ENCODE peak calls at places on chromosomes 3 and 15, in seven cellular contexts. N is EH, Q is hepatic stellate cell, M is KBM-7, E is GM18507, K is AG09319, H is iPS-NIHi11. P is an unnamed sample.

GRCh38 chr3:161475905-161476304 is 20.7 kb upstream of the OTOL1 start:
- DNase-seq in N (peak), Q (no peak), M (no peak), E (no peak), K (no peak), H (no peak), P (no peak)

GRCh38 chr3:130085881-130086280 is 4.2 kb downstream of the ALG1L2 start:
- DNase-seq in N (no peak), Q (no peak), M (no peak), E (no peak), K (no peak), H (no peak), P (no peak)

GRCh38 chr3:194321666-194322640 is 29.2 kb downstream of the CPN2 start:
- DNase-seq in N (no peak), Q (no peak), M (peak), E (no peak), K (no peak), H (no peak), P (no peak)

GRCh38 chr15:40340740-40341400 is at the start of gene CCDC9B:
- DNase-seq in N (peak), Q (peak), M (peak), E (no peak), K (peak), H (peak), P (peak)

GRCh38 chr3:80668100-80668499 is 900.3 kb upstream of the ROBO1 start:
- DNase-seq in N (no peak), Q (no peak), M (no peak), E (no peak), K (no peak), H (no peak), P (no peak)

GRCh38 chr3:49903451-49904424 is at the start of gene MST1R:
- DNase-seq in N (peak), Q (no peak), M (no peak), E (peak), K (no peak), H (peak), P (peak)

GRCh38 chr15:40762919-40763800 is 708 bp upstream of the GCHFR start:
- DNase-seq in N (peak), Q (peak), M (peak), E (peak), K (no peak), H (peak), P (no peak)

GRCh38 chr3:23052230-23053019 is 150.7 kb upstream of the UBE2E2 start:
- DNase-seq in N (peak), Q (no peak), M (no peak), E (no peak), K (no peak), H (peak), P (no peak)

GRCh38 chr3:155886915-155887314 is 16.5 kb downstream of the GMPS start:
- DNase-seq in N (no peak), Q (no peak), M (no peak), E (no peak), K (no peak), H (no peak), P (no peak)

GRCh38 chr3:18572809-18573208 is 147.7 kb upstream of the SATB1 start:
- DNase-seq in N (no peak), Q (no peak), M (no peak), E (no peak), K (no peak), H (no peak), P (no peak)

GRCh38 chr15:80403712-80404056 is 498 bp upstream of the ARNT2 start:
- DNase-seq in N (peak), Q (no peak), M (no peak), E (no peak), K (no peak), H (peak), P (peak)

GRCh38 chr3:71305246-71306206 is 278.0 kb downstream of the FOXP1 start:
- DNase-seq in N (no peak), Q (peak), M (no peak), E (no peak), K (no peak), H (peak), P (peak)

GRCh38 chr3:78830466-78830865 is 937.3 kb downstream of the ROBO1 start:
- DNase-seq in N (peak), Q (no peak), M (no peak), E (no peak), K (no peak), H (no peak), P (no peak)

GRCh38 chr3:157918402-157918801 is 187.8 kb downstream of the SHOX2 start:
- DNase-seq in N (no peak), Q (no peak), M (no peak), E (no peak), K (no peak), H (no peak), P (no peak)